ENCODE peak calls at places on chromosome 17, in eight cellular contexts. One of them, this sample, is unnamed.

GRCh38 chr17:15231851-15232516 is 33.1 kb downstream of the PMP22 start:
- DNase-seq in activated CD8-positive, alpha-beta T cell treated with anti-CD3 and anti-CD28 coated beads, Interleukin-2, amount 10 ng/mL, durations not matched to agents 7 days and 5 days: no peak
- DNase-seq in hippocampal formation: peak; percentile 93
- DNase-seq in hepatic stellate cell: no peak
- DNase-seq in EL: no peak
- DNase-seq in Karpas-422: no peak
- DNase-seq in activated T-helper 9 cell treated with anti-CD3 and anti-CD28 coated beads, Interleukin-2, amount 50 U/mL, for 16 hours: no peak
- DNase-seq in HS-27A: no peak
- DNase-seq in this sample: peak; percentile 82

GRCh38 chr17:1571362-1571746 is 8.8 kb upstream of the PITPNA start:
- DNase-seq in activated CD8-positive, alpha-beta T cell treated with anti-CD3 and anti-CD28 coated beads, Interleukin-2, amount 10 ng/mL, durations not matched to agents 7 days and 5 days: no peak
- DNase-seq in hippocampal formation: no peak
- DNase-seq in hepatic stellate cell: no peak
- DNase-seq in EL: no peak
- DNase-seq in Karpas-422: no peak
- DNase-seq in activated T-helper 9 cell treated with anti-CD3 and anti-CD28 coated beads, Interleukin-2, amount 50 U/mL, for 16 hours: no peak
- DNase-seq in HS-27A: no peak
- DNase-seq in this sample: no peak

GRCh38 chr17:4531988-4532736 is 23.0 kb downstream of the MYBBP1A start:
- DNase-seq in activated CD8-positive, alpha-beta T cell treated with anti-CD3 and anti-CD28 coated beads, Interleukin-2, amount 10 ng/mL, durations not matched to agents 7 days and 5 days: no peak
- DNase-seq in hippocampal formation: no peak
- DNase-seq in hepatic stellate cell: no peak
- DNase-seq in EL: no peak
- DNase-seq in Karpas-422: peak; percentile 66
- DNase-seq in activated T-helper 9 cell treated with anti-CD3 and anti-CD28 coated beads, Interleukin-2, amount 50 U/mL, for 16 hours: no peak
- DNase-seq in HS-27A: no peak
- DNase-seq in this sample: no peak

GRCh38 chr17:27610304-27610676 is 20.7 kb upstream of the LGALS9 start:
- DNase-seq in activated CD8-positive, alpha-beta T cell treated with anti-CD3 and anti-CD28 coated beads, Interleukin-2, amount 10 ng/mL, durations not matched to agents 7 days and 5 days: no peak
- DNase-seq in hippocampal formation: no peak
- DNase-seq in hepatic stellate cell: no peak
- DNase-seq in EL: no peak
- DNase-seq in Karpas-422: no peak
- DNase-seq in activated T-helper 9 cell treated with anti-CD3 and anti-CD28 coated beads, Interleukin-2, amount 50 U/mL, for 16 hours: no peak
- DNase-seq in HS-27A: no peak
- DNase-seq in this sample: no peak

GRCh38 chr17:46811978-46812583 is 6.4 kb downstream of the WNT3 start:
- DNase-seq in activated CD8-positive, alpha-beta T cell treated with anti-CD3 and anti-CD28 coated beads, Interleukin-2, amount 10 ng/mL, durations not matched to agents 7 days and 5 days: no peak
- DNase-seq in hippocampal formation: no peak
- DNase-seq in hepatic stellate cell: no peak
- DNase-seq in EL: peak; percentile 73
- DNase-seq in Karpas-422: no peak
- DNase-seq in activated T-helper 9 cell treated with anti-CD3 and anti-CD28 coated beads, Interleukin-2, amount 50 U/mL, for 16 hours: no peak
- DNase-seq in HS-27A: no peak
- DNase-seq in this sample: no peak

GRCh38 chr17:44961921-44962350 is 6.2 kb downstream of the C1QL1 start:
- DNase-seq in activated CD8-positive, alpha-beta T cell treated with anti-CD3 and anti-CD28 coated beads, Interleukin-2, amount 10 ng/mL, durations not matched to agents 7 days and 5 days: no peak
- DNase-seq in hippocampal formation: no peak
- DNase-seq in hepatic stellate cell: no peak
- DNase-seq in EL: no peak
- DNase-seq in Karpas-422: peak; percentile 51
- DNase-seq in activated T-helper 9 cell treated with anti-CD3 and anti-CD28 coated beads, Interleukin-2, amount 50 U/mL, for 16 hours: no peak
- DNase-seq in HS-27A: no peak
- DNase-seq in this sample: no peak

GRCh38 chr17:50139950-50140885 is 10.3 kb upstream of the SAMD14 start:
- DNase-seq in activated CD8-positive, alpha-beta T cell treated with anti-CD3 and anti-CD28 coated beads, Interleukin-2, amount 10 ng/mL, durations not matched to agents 7 days and 5 days: peak; percentile 88
- DNase-seq in hippocampal formation: peak; percentile 42
- DNase-seq in hepatic stellate cell: peak; percentile 92
- DNase-seq in EL: peak; percentile 69
- DNase-seq in Karpas-422: peak; percentile 86
- DNase-seq in activated T-helper 9 cell treated with anti-CD3 and anti-CD28 coated beads, Interleukin-2, amount 50 U/mL, for 16 hours: peak; percentile 68
- DNase-seq in HS-27A: no peak
- DNase-seq in this sample: peak; percentile 81

GRCh38 chr17:75645889-75646625 is 12.8 kb downstream of the SMIM5 start:
- DNase-seq in activated CD8-positive, alpha-beta T cell treated with anti-CD3 and anti-CD28 coated beads, Interleukin-2, amount 10 ng/mL, durations not matched to agents 7 days and 5 days: peak; percentile 53
- DNase-seq in hippocampal formation: peak; percentile 92
- DNase-seq in hepatic stellate cell: no peak
- DNase-seq in EL: no peak
- DNase-seq in Karpas-422: no peak
- DNase-seq in activated T-helper 9 cell treated with anti-CD3 and anti-CD28 coated beads, Interleukin-2, amount 50 U/mL, for 16 hours: no peak
- DNase-seq in HS-27A: no peak
- DNase-seq in this sample: peak; percentile 87

GRCh38 chr17:46896991-46897390 is 26.0 kb upstream of the GOSR2 start:
- DNase-seq in activated CD8-positive, alpha-beta T cell treated with anti-CD3 and anti-CD28 coated beads, Interleukin-2, amount 10 ng/mL, durations not matched to agents 7 days and 5 days: no peak
- DNase-seq in hippocampal formation: no peak
- DNase-seq in hepatic stellate cell: no peak
- DNase-seq in EL: no peak
- DNase-seq in Karpas-422: no peak
- DNase-seq in activated T-helper 9 cell treated with anti-CD3 and anti-CD28 coated beads, Interleukin-2, amount 50 U/mL, for 16 hours: no peak
- DNase-seq in HS-27A: no peak
- DNase-seq in this sample: no peak

GRCh38 chr17:76234354-76234679 is 6.0 kb downstream of the RNF157 start:
- DNase-seq in activated CD8-positive, alpha-beta T cell treated with anti-CD3 and anti-CD28 coated beads, Interleukin-2, amount 10 ng/mL, durations not matched to agents 7 days and 5 days: no peak
- DNase-seq in hippocampal formation: no peak
- DNase-seq in hepatic stellate cell: no peak
- DNase-seq in EL: no peak
- DNase-seq in Karpas-422: no peak
- DNase-seq in activated T-helper 9 cell treated with anti-CD3 and anti-CD28 coated beads, Interleukin-2, amount 50 U/mL, for 16 hours: no peak
- DNase-seq in HS-27A: no peak
- DNase-seq in this sample: no peak

GRCh38 chr17:65172511-65173136 is 35.5 kb downstream of the RGS9 start:
- DNase-seq in activated CD8-positive, alpha-beta T cell treated with anti-CD3 and anti-CD28 coated beads, Interleukin-2, amount 10 ng/mL, durations not matched to agents 7 days and 5 days: no peak
- DNase-seq in hippocampal formation: no peak
- DNase-seq in hepatic stellate cell: no peak
- DNase-seq in EL: no peak
- DNase-seq in Karpas-422: no peak
- DNase-seq in activated T-helper 9 cell treated with anti-CD3 and anti-CD28 coated beads, Interleukin-2, amount 50 U/mL, for 16 hours: no peak
- DNase-seq in HS-27A: no peak
- DNase-seq in this sample: no peak

GRCh38 chr17:52696362-52696761 is 537.8 kb upstream of the CA10 start:
- DNase-seq in activated CD8-positive, alpha-beta T cell treated with anti-CD3 and anti-CD28 coated beads, Interleukin-2, amount 10 ng/mL, durations not matched to agents 7 days and 5 days: no peak
- DNase-seq in hippocampal formation: no peak
- DNase-seq in hepatic stellate cell: no peak
- DNase-seq in EL: no peak
- DNase-seq in Karpas-422: no peak
- DNase-seq in activated T-helper 9 cell treated with anti-CD3 and anti-CD28 coated beads, Interleukin-2, amount 50 U/mL, for 16 hours: no peak
- DNase-seq in HS-27A: no peak
- DNase-seq in this sample: no peak

GRCh38 chr17:17028059-17028877 is 14.0 kb upstream of the MPRIP start:
- DNase-seq in activated CD8-positive, alpha-beta T cell treated with anti-CD3 and anti-CD28 coated beads, Interleukin-2, amount 10 ng/mL, durations not matched to agents 7 days and 5 days: no peak
- DNase-seq in hippocampal formation: no peak
- DNase-seq in hepatic stellate cell: no peak
- DNase-seq in EL: peak; percentile 91
- DNase-seq in Karpas-422: no peak
- DNase-seq in activated T-helper 9 cell treated with anti-CD3 and anti-CD28 coated beads, Interleukin-2, amount 50 U/mL, for 16 hours: no peak
- DNase-seq in HS-27A: peak; percentile 99
- DNase-seq in this sample: no peak

GRCh38 chr17:1488826-1489275 is 3.6 kb downstream of the MYO1C start:
- DNase-seq in activated CD8-positive, alpha-beta T cell treated with anti-CD3 and anti-CD28 coated beads, Interleukin-2, amount 10 ng/mL, durations not matched to agents 7 days and 5 days: no peak
- DNase-seq in hippocampal formation: no peak
- DNase-seq in hepatic stellate cell: no peak
- DNase-seq in EL: peak; percentile 14
- DNase-seq in Karpas-422: no peak
- DNase-seq in activated T-helper 9 cell treated with anti-CD3 and anti-CD28 coated beads, Interleukin-2, amount 50 U/mL, for 16 hours: no peak
- DNase-seq in HS-27A: no peak
- DNase-seq in this sample: no peak

GRCh38 chr17:76262732-76263344 is 2.3 kb upstream of the UBALD2 start:
- DNase-seq in activated CD8-positive, alpha-beta T cell treated with anti-CD3 and anti-CD28 coated beads, Interleukin-2, amount 10 ng/mL, durations not matched to agents 7 days and 5 days: peak; percentile 58
- DNase-seq in hippocampal formation: no peak
- DNase-seq in hepatic stellate cell: no peak
- DNase-seq in EL: no peak
- DNase-seq in Karpas-422: peak; percentile 58
- DNase-seq in activated T-helper 9 cell treated with anti-CD3 and anti-CD28 coated beads, Interleukin-2, amount 50 U/mL, for 16 hours: no peak
- DNase-seq in HS-27A: no peak
- DNase-seq in this sample: no peak

GRCh38 chr17:77388384-77389306 is 247.9 kb downstream of the SEC14L1 start:
- DNase-seq in activated CD8-positive, alpha-beta T cell treated with anti-CD3 and anti-CD28 coated beads, Interleukin-2, amount 10 ng/mL, durations not matched to agents 7 days and 5 days: no peak
- DNase-seq in hippocampal formation: no peak
- DNase-seq in hepatic stellate cell: no peak
- DNase-seq in EL: peak; percentile 56
- DNase-seq in Karpas-422: no peak
- DNase-seq in activated T-helper 9 cell treated with anti-CD3 and anti-CD28 coated beads, Interleukin-2, amount 50 U/mL, for 16 hours: no peak
- DNase-seq in HS-27A: no peak
- DNase-seq in this sample: no peak

GRCh38 chr17:72614871-72615626 is 477.4 kb downstream of the SLC39A11 start:
- DNase-seq in activated CD8-positive, alpha-beta T cell treated with anti-CD3 and anti-CD28 coated beads, Interleukin-2, amount 10 ng/mL, durations not matched to agents 7 days and 5 days: no peak
- DNase-seq in hippocampal formation: peak; percentile 84
- DNase-seq in hepatic stellate cell: no peak
- DNase-seq in EL: peak; percentile 8
- DNase-seq in Karpas-422: no peak
- DNase-seq in activated T-helper 9 cell treated with anti-CD3 and anti-CD28 coated beads, Interleukin-2, amount 50 U/mL, for 16 hours: no peak
- DNase-seq in HS-27A: no peak
- DNase-seq in this sample: peak; percentile 13

GRCh38 chr17:81519284-81520020 is 6.9 kb upstream of the ACTG1 start:
- DNase-seq in activated CD8-positive, alpha-beta T cell treated with anti-CD3 and anti-CD28 coated beads, Interleukin-2, amount 10 ng/mL, durations not matched to agents 7 days and 5 days: peak; percentile 68
- DNase-seq in hippocampal formation: no peak
- DNase-seq in hepatic stellate cell: no peak
- DNase-seq in EL: no peak
- DNase-seq in Karpas-422: no peak
- DNase-seq in activated T-helper 9 cell treated with anti-CD3 and anti-CD28 coated beads, Interleukin-2, amount 50 U/mL, for 16 hours: peak; percentile 58
- DNase-seq in HS-27A: no peak
- DNase-seq in this sample: no peak

GRCh38 chr17:19897901-19898300 is 30.2 kb upstream of the ULK2 start:
- DNase-seq in activated CD8-positive, alpha-beta T cell treated with anti-CD3 and anti-CD28 coated beads, Interleukin-2, amount 10 ng/mL, durations not matched to agents 7 days and 5 days: no peak
- DNase-seq in hippocampal formation: no peak
- DNase-seq in hepatic stellate cell: peak; percentile 27
- DNase-seq in EL: peak; percentile 75
- DNase-seq in Karpas-422: no peak
- DNase-seq in activated T-helper 9 cell treated with anti-CD3 and anti-CD28 coated beads, Interleukin-2, amount 50 U/mL, for 16 hours: no peak
- DNase-seq in HS-27A: no peak
- DNase-seq in this sample: no peak

GRCh38 chr17:21392257-21392656 is 16.1 kb downstream of the KCNJ12 start:
- DNase-seq in activated CD8-positive, alpha-beta T cell treated with anti-CD3 and anti-CD28 coated beads, Interleukin-2, amount 10 ng/mL, durations not matched to agents 7 days and 5 days: no peak
- DNase-seq in hippocampal formation: no peak
- DNase-seq in hepatic stellate cell: no peak
- DNase-seq in EL: no peak
- DNase-seq in Karpas-422: no peak
- DNase-seq in activated T-helper 9 cell treated with anti-CD3 and anti-CD28 coated beads, Interleukin-2, amount 50 U/mL, for 16 hours: no peak
- DNase-seq in HS-27A: no peak
- DNase-seq in this sample: no peak

GRCh38 chr17:60421273-60422161 is 772 bp upstream of the CHCT1 start:
- DNase-seq in activated CD8-positive, alpha-beta T cell treated with anti-CD3 and anti-CD28 coated beads, Interleukin-2, amount 10 ng/mL, durations not matched to agents 7 days and 5 days: peak; percentile 84
- DNase-seq in hippocampal formation: peak; percentile 31
- DNase-seq in hepatic stellate cell: peak; percentile 83
- DNase-seq in EL: peak; percentile 76
- DNase-seq in Karpas-422: peak; percentile 90
- DNase-seq in activated T-helper 9 cell treated with anti-CD3 and anti-CD28 coated beads, Interleukin-2, amount 50 U/mL, for 16 hours: peak; percentile 64
- DNase-seq in HS-27A: no peak
- DNase-seq in this sample: peak; percentile 45

GRCh38 chr17:30586818-30587595 is 109.8 kb downstream of the GOSR1 start:
- DNase-seq in activated CD8-positive, alpha-beta T cell treated with anti-CD3 and anti-CD28 coated beads, Interleukin-2, amount 10 ng/mL, durations not matched to agents 7 days and 5 days: no peak
- DNase-seq in hippocampal formation: no peak
- DNase-seq in hepatic stellate cell: peak; percentile 60
- DNase-seq in EL: peak; percentile 87
- DNase-seq in Karpas-422: no peak
- DNase-seq in activated T-helper 9 cell treated with anti-CD3 and anti-CD28 coated beads, Interleukin-2, amount 50 U/mL, for 16 hours: no peak
- DNase-seq in HS-27A: no peak
- DNase-seq in this sample: no peak

GRCh38 chr17:6508026-6508425 is 48.3 kb downstream of the PITPNM3 start:
- DNase-seq in activated CD8-positive, alpha-beta T cell treated with anti-CD3 and anti-CD28 coated beads, Interleukin-2, amount 10 ng/mL, durations not matched to agents 7 days and 5 days: no peak
- DNase-seq in hippocampal formation: no peak
- DNase-seq in hepatic stellate cell: no peak
- DNase-seq in EL: no peak
- DNase-seq in Karpas-422: no peak
- DNase-seq in activated T-helper 9 cell treated with anti-CD3 and anti-CD28 coated beads, Interleukin-2, amount 50 U/mL, for 16 hours: no peak
- DNase-seq in HS-27A: no peak
- DNase-seq in this sample: no peak

GRCh38 chr17:888998-889401 is 90.6 kb downstream of the NXN start:
- DNase-seq in activated CD8-positive, alpha-beta T cell treated with anti-CD3 and anti-CD28 coated beads, Interleukin-2, amount 10 ng/mL, durations not matched to agents 7 days and 5 days: peak; percentile 26
- DNase-seq in hippocampal formation: no peak
- DNase-seq in hepatic stellate cell: no peak
- DNase-seq in EL: no peak
- DNase-seq in Karpas-422: peak; percentile 60
- DNase-seq in activated T-helper 9 cell treated with anti-CD3 and anti-CD28 coated beads, Interleukin-2, amount 50 U/mL, for 16 hours: no peak
- DNase-seq in HS-27A: no peak
- DNase-seq in this sample: no peak

GRCh38 chr17:45791935-45792334 is 7.8 kb downstream of the CRHR1 start:
- DNase-seq in activated CD8-positive, alpha-beta T cell treated with anti-CD3 and anti-CD28 coated beads, Interleukin-2, amount 10 ng/mL, durations not matched to agents 7 days and 5 days: no peak
- DNase-seq in hippocampal formation: no peak
- DNase-seq in hepatic stellate cell: no peak
- DNase-seq in EL: no peak
- DNase-seq in Karpas-422: no peak
- DNase-seq in activated T-helper 9 cell treated with anti-CD3 and anti-CD28 coated beads, Interleukin-2, amount 50 U/mL, for 16 hours: no peak
- DNase-seq in HS-27A: no peak
- DNase-seq in this sample: no peak

GRCh38 chr17:75875940-75876189 is 2.5 kb downstream of the TRIM47 start:
- DNase-seq in activated CD8-positive, alpha-beta T cell treated with anti-CD3 and anti-CD28 coated beads, Interleukin-2, amount 10 ng/mL, durations not matched to agents 7 days and 5 days: no peak
- DNase-seq in hippocampal formation: no peak
- DNase-seq in hepatic stellate cell: no peak
- DNase-seq in EL: no peak
- DNase-seq in Karpas-422: no peak
- DNase-seq in activated T-helper 9 cell treated with anti-CD3 and anti-CD28 coated beads, Interleukin-2, amount 50 U/mL, for 16 hours: no peak
- DNase-seq in HS-27A: no peak
- DNase-seq in this sample: no peak

GRCh38 chr17:80792373-80792781 is 199.3 kb upstream of the CHMP6 start:
- DNase-seq in activated CD8-positive, alpha-beta T cell treated with anti-CD3 and anti-CD28 coated beads, Interleukin-2, amount 10 ng/mL, durations not matched to agents 7 days and 5 days: no peak
- DNase-seq in hippocampal formation: no peak
- DNase-seq in hepatic stellate cell: no peak
- DNase-seq in EL: peak; percentile 32
- DNase-seq in Karpas-422: no peak
- DNase-seq in activated T-helper 9 cell treated with anti-CD3 and anti-CD28 coated beads, Interleukin-2, amount 50 U/mL, for 16 hours: no peak
- DNase-seq in HS-27A: no peak
- DNase-seq in this sample: no peak

GRCh38 chr17:18904482-18904881 is 46.6 kb downstream of the PRPSAP2 start:
- DNase-seq in activated CD8-positive, alpha-beta T cell treated with anti-CD3 and anti-CD28 coated beads, Interleukin-2, amount 10 ng/mL, durations not matched to agents 7 days and 5 days: no peak
- DNase-seq in hippocampal formation: peak; percentile 26
- DNase-seq in hepatic stellate cell: no peak
- DNase-seq in EL: no peak
- DNase-seq in Karpas-422: no peak
- DNase-seq in activated T-helper 9 cell treated with anti-CD3 and anti-CD28 coated beads, Interleukin-2, amount 50 U/mL, for 16 hours: no peak
- DNase-seq in HS-27A: no peak
- DNase-seq in this sample: no peak

GRCh38 chr17:44850025-44850424 is 2.3 kb downstream of the HIGD1B start:
- DNase-seq in activated CD8-positive, alpha-beta T cell treated with anti-CD3 and anti-CD28 coated beads, Interleukin-2, amount 10 ng/mL, durations not matched to agents 7 days and 5 days: no peak
- DNase-seq in hippocampal formation: no peak
- DNase-seq in hepatic stellate cell: no peak
- DNase-seq in EL: no peak
- DNase-seq in Karpas-422: no peak
- DNase-seq in activated T-helper 9 cell treated with anti-CD3 and anti-CD28 coated beads, Interleukin-2, amount 50 U/mL, for 16 hours: no peak
- DNase-seq in HS-27A: no peak
- DNase-seq in this sample: no peak

GRCh38 chr17:34163681-34164080 is 91.4 kb upstream of the CCL2 start:
- DNase-seq in activated CD8-positive, alpha-beta T cell treated with anti-CD3 and anti-CD28 coated beads, Interleukin-2, amount 10 ng/mL, durations not matched to agents 7 days and 5 days: no peak
- DNase-seq in hippocampal formation: no peak
- DNase-seq in hepatic stellate cell: peak; percentile 67
- DNase-seq in EL: peak; percentile 29
- DNase-seq in Karpas-422: no peak
- DNase-seq in activated T-helper 9 cell treated with anti-CD3 and anti-CD28 coated beads, Interleukin-2, amount 50 U/mL, for 16 hours: no peak
- DNase-seq in HS-27A: no peak
- DNase-seq in this sample: no peak

GRCh38 chr17:37701424-37702020 is 43.3 kb downstream of the HNF1B start:
- DNase-seq in activated CD8-positive, alpha-beta T cell treated with anti-CD3 and anti-CD28 coated beads, Interleukin-2, amount 10 ng/mL, durations not matched to agents 7 days and 5 days: peak; percentile 65
- DNase-seq in hippocampal formation: no peak
- DNase-seq in hepatic stellate cell: no peak
- DNase-seq in EL: peak; percentile 37
- DNase-seq in Karpas-422: peak; percentile 86
- DNase-seq in activated T-helper 9 cell treated with anti-CD3 and anti-CD28 coated beads, Interleukin-2, amount 50 U/mL, for 16 hours: no peak
- DNase-seq in HS-27A: no peak
- DNase-seq in this sample: no peak

GRCh38 chr17:4175921-4176802 is 33.2 kb downstream of the CYB5D2 start:
- DNase-seq in activated CD8-positive, alpha-beta T cell treated with anti-CD3 and anti-CD28 coated beads, Interleukin-2, amount 10 ng/mL, durations not matched to agents 7 days and 5 days: peak; percentile 61
- DNase-seq in hippocampal formation: no peak
- DNase-seq in hepatic stellate cell: no peak
- DNase-seq in EL: peak; percentile 31
- DNase-seq in Karpas-422: no peak
- DNase-seq in activated T-helper 9 cell treated with anti-CD3 and anti-CD28 coated beads, Interleukin-2, amount 50 U/mL, for 16 hours: no peak
- DNase-seq in HS-27A: no peak
- DNase-seq in this sample: no peak

GRCh38 chr17:18025596-18026407 is 13.2 kb downstream of the ATPAF2 start:
- DNase-seq in activated CD8-positive, alpha-beta T cell treated with anti-CD3 and anti-CD28 coated beads, Interleukin-2, amount 10 ng/mL, durations not matched to agents 7 days and 5 days: peak; percentile 47
- DNase-seq in hippocampal formation: no peak
- DNase-seq in hepatic stellate cell: no peak
- DNase-seq in EL: peak; percentile 75
- DNase-seq in Karpas-422: no peak
- DNase-seq in activated T-helper 9 cell treated with anti-CD3 and anti-CD28 coated beads, Interleukin-2, amount 50 U/mL, for 16 hours: peak; percentile 7
- DNase-seq in HS-27A: no peak
- DNase-seq in this sample: no peak

GRCh38 chr17:38403491-38403890 is 24.8 kb upstream of the ARHGAP23 start:
- DNase-seq in activated CD8-positive, alpha-beta T cell treated with anti-CD3 and anti-CD28 coated beads, Interleukin-2, amount 10 ng/mL, durations not matched to agents 7 days and 5 days: no peak
- DNase-seq in hippocampal formation: no peak
- DNase-seq in hepatic stellate cell: no peak
- DNase-seq in EL: no peak
- DNase-seq in Karpas-422: peak; percentile 54
- DNase-seq in activated T-helper 9 cell treated with anti-CD3 and anti-CD28 coated beads, Interleukin-2, amount 50 U/mL, for 16 hours: no peak
- DNase-seq in HS-27A: no peak
- DNase-seq in this sample: no peak

This sample was measured in dorsolateral prefrontal cortex.